ENCODE peak calls at places on chromosomes 6 and 20, in four cellular contexts. W is HL-60, O is GM12878, B is K562. Y is an unnamed sample.

GRCh38 chr6:38346291-38347079 is 293.2 kb downstream of the BTBD9 start:
- DNase-seq in O (no peak), B (no peak), W (no peak), Y (no peak)

GRCh38 chr6:25253371-25253770 is 25.8 kb upstream of the CARMIL1 start:
- DNase-seq in B (no peak), W (no peak), O (no peak), Y (no peak)

GRCh38 chr6:79158856-79159516 is 75.5 kb downstream of the HMGN3 start:
- DNase-seq in W (no peak), O (no peak), B (no peak), Y (no peak)

GRCh38 chr6:125554456-125554855 is 195.0 kb upstream of the HEY2 start:
- DNase-seq in B (no peak), O (no peak), W (no peak), Y (no peak)

GRCh38 chr20:17612287-17612974 is 42.6 kb downstream of the DSTN start:
- DNase-seq in B (no peak), W (no peak), O (no peak), Y (peak; percentile 4)

GRCh38 chr6:117920493-117920845 is 13.4 kb downstream of the SLC35F1 start:
- DNase-seq in O (no peak), W (no peak), B (no peak), Y (no peak)

GRCh38 chr20:31494131-31494530 is 19.0 kb downstream of the REM1 start:
- DNase-seq in B (peak; percentile 73), O (no peak), W (peak; percentile 16), Y (no peak)

GRCh38 chr6:39599996-39600395 is 125.2 kb downstream of the KIF6 start:
- DNase-seq in W (no peak), B (no peak), O (no peak), Y (no peak)

GRCh38 chr6:125637207-125637606 is 112.2 kb upstream of the HEY2 start:
- DNase-seq in O (no peak), W (no peak), B (no peak), Y (no peak)

GRCh38 chr6:119322715-119323350 is 26.7 kb downstream of the MAN1A1 start:
- DNase-seq in B (no peak), O (no peak), W (no peak), Y (no peak)

GRCh38 chr6:13694562-13694961 is 17.1 kb downstream of the RANBP9 start:
- DNase-seq in W (no peak), B (no peak), O (no peak), Y (no peak)

GRCh38 chr20:8393356-8393755 is 261.3 kb downstream of the PLCB1 start:
- DNase-seq in B (no peak), W (no peak), O (no peak), Y (no peak)

GRCh38 chr6:7991536-7991935 is 72.7 kb downstream of the BLOC1S5 start:
- DNase-seq in O (no peak), W (no peak), B (no peak), Y (no peak)

GRCh38 chr20:23147964-23148720 is 62.0 kb upstream of the CD93 start:
- DNase-seq in O (peak; percentile 74), W (peak; percentile 79), B (peak; percentile 92), Y (no peak)

GRCh38 chr6:111601875-111602274 is 3.8 kb downstream of the TRAF3IP2 start:
- DNase-seq in O (no peak), B (no peak), W (peak; percentile 13), Y (no peak)

GRCh38 chr20:12955611-12956010 is 53.2 kb upstream of the SPTLC3 start:
- DNase-seq in B (no peak), W (no peak), O (no peak), Y (no peak)

GRCh38 chr6:155188707-155189496 is 74.9 kb upstream of the CLDN20 start:
- DNase-seq in O (no peak), B (no peak), W (no peak), Y (no peak)

GRCh38 chr6:26347699-26348098 is 17.3 kb upstream of the BTN3A2 start:
- DNase-seq in W (no peak), O (no peak), B (no peak), Y (no peak)

GRCh38 chr6:156597130-156597529 is 180.0 kb upstream of the ARID1B start:
- DNase-seq in B (no peak), O (no peak), W (no peak), Y (no peak)

GRCh38 chr20:17493173-17493572 is 38.0 kb downstream of the BFSP1 start:
- DNase-seq in W (no peak), B (no peak), O (no peak), Y (no peak)

GRCh38 chr6:23503173-23503572 is 622.8 kb upstream of the NRSN1 start:
- DNase-seq in O (no peak), B (no peak), W (no peak), Y (no peak)

GRCh38 chr6:21450628-21451027 is 142.9 kb upstream of the SOX4 start:
- DNase-seq in O (no peak), B (no peak), W (no peak), Y (no peak)

GRCh38 chr6:126542052-126542451 is 202.1 kb downstream of the CENPW start:
- DNase-seq in B (no peak), W (no peak), O (no peak), Y (no peak)

GRCh38 chr20:59019217-59019616 is at the start of gene TUBB1:
- DNase-seq in B (peak; percentile 78), O (no peak), W (no peak), Y (no peak)

GRCh38 chr6:57226221-57226620 is 4.1 kb upstream of the RAB23 start:
- DNase-seq in O (no peak), W (no peak), B (no peak), Y (no peak)

GRCh38 chr20:17655865-17656489 is 26.1 kb downstream of the RRBP1 start:
- DNase-seq in B (peak; percentile 13), O (peak; percentile 11), W (no peak), Y (no peak)

GRCh38 chr6:105474234-105474633 is 71.4 kb upstream of the PREP start:
- DNase-seq in O (no peak), B (no peak), W (no peak), Y (no peak)

GRCh38 chr6:81997091-81997926 is 244.8 kb upstream of the TENT5A start:
- DNase-seq in B (peak; percentile 3), W (peak; percentile 10), O (peak; percentile 57), Y (no peak)

GRCh38 chr6:116349216-116349615 is 21.5 kb upstream of the DSE start:
- DNase-seq in O (no peak), B (no peak), W (no peak), Y (no peak)

GRCh38 chr6:89353118-89353556 is 615 bp upstream of the UBE2J1 start:
- DNase-seq in B (no peak), O (no peak), W (no peak), Y (no peak)

GRCh38 chr6:26104457-26105108 is 17.4 kb downstream of the HFE start:
- DNase-seq in W (no peak), B (peak; percentile 57), O (no peak), Y (no peak)

GRCh38 chr6:138540468-138540867 is 41.2 kb upstream of the NHSL1 start:
- DNase-seq in O (no peak), W (no peak), B (no peak), Y (no peak)

GRCh38 chr6:33147807-33148666 is 44.2 kb downstream of the COL11A2 start:
- DNase-seq in W (no peak), B (peak; percentile 49), O (no peak), Y (no peak)

GRCh38 chr6:54602591-54602990 is 244.0 kb upstream of the FAM83B start:
- DNase-seq in W (no peak), O (no peak), B (no peak), Y (no peak)
- TF ChIP-seq SPI1 in W (no peak), O (no peak), B (no peak), Y (no peak)

GRCh38 chr6:67854098-67854497 is 781.0 kb upstream of the ADGRB3 start:
- DNase-seq in O (no peak), W (no peak), B (no peak), Y (no peak)
- TF ChIP-seq SPI1 in O (no peak), W (no peak), B (no peak), Y (no peak)

GRCh38 chr20:62737271-62737761 is 28.7 kb downstream of the NTSR1 start:
- DNase-seq in W (no peak), B (no peak), O (no peak), Y (no peak)
- TF ChIP-seq SPI1 in W (no peak), B (no peak), O (no peak), Y (no peak)

GRCh38 chr6:31004285-31004684 is 6.0 kb upstream of the MUC22 start:
- DNase-seq in O (no peak), W (no peak), B (no peak), Y (no peak)
- TF ChIP-seq SPI1 in O (no peak), W (no peak), B (no peak), Y (no peak)

DNA sequence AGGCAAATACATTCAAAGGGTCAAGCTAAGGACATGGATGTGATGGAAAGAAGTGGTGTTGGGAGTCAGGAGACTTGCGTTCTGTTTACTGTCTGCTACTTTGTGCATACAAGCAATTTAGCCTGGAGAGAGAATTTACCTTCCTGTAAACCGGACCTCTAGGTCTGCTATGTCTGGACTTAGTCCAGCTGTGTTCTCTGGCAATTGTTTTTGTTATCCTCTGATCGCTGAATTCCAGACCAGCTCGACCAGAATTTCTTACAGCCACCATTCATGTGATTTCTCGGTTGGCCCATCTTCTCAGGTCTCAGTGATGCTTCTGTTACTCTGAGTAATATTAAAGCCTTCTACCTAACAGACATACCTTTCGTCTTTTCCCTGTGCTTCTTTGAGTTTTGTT is 75.2 kb downstream of the LRRC1 start:
- DNase-seq in W (no peak), O (no peak), B (no peak), Y (no peak)
- TF ChIP-seq SPI1 in W (no peak), O (no peak), B (no peak), Y (no peak)

DNA sequence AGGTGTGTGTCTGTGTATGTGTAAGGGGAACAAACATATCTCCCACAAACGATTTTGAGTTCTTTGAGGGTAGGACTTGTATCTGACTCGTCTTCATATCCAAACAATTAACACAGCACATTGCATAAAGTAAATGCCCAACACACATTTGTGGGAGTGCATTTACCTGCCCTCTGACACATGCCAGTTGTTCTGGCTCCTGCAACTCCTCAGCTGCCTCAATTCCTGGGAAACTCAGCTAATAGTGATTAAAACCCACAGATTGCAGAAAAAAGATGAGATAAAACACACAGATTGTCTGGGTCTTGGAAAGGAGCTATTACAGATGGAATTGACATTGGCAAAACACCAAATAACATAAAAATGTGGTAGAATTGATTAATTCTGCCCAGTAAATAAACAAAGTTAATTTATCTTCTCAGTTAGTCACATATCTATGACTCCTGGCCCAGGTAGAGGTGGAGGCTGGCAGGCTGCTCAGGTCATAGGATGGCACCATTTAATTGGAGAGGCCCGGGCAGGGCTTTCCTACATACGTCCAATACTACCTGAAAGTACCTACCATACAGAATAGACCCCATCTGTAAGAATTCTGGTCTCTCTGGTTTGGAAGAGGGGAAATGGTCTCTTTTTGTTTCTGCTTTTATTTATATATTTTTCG is 71.5 kb upstream of the IFNGR1 start:
- DNase-seq in W (no peak), O (no peak), B (no peak), Y (no peak)
- TF ChIP-seq SPI1 in W (no peak), O (no peak), B (no peak), Y (no peak)

GRCh38 chr20:15882553-15882952 is 690.7 kb downstream of the KIF16B start:
- DNase-seq in B (no peak), O (no peak), W (no peak), Y (no peak)
- TF ChIP-seq SPI1 in B (no peak), O (no peak), W (no peak), Y (no peak)

GRCh38 chr6:113102761-113103160 is 754.4 kb upstream of the MARCKS start:
- DNase-seq in W (no peak), B (no peak), O (no peak), Y (no peak)
- TF ChIP-seq SPI1 in W (no peak), B (no peak), O (no peak), Y (no peak)